ENCODE peak calls at places on chromosomes 3 and 15, in eight cellular contexts. One of them, this sample, is unnamed.

GRCh38 chr3:196108075-196108743 is 26.3 kb upstream of the TFRC start:
- DNase-seq in Karpas-422: no peak
- DNase-seq in transverse colon: no peak
- DNase-seq in HCT116: no peak
- DNase-seq in heart left ventricle: no peak
- DNase-seq in kidney: no peak
- DNase-seq in upper lobe of left lung: no peak
- DNase-seq in tibial nerve: no peak
- DNase-seq in this sample: no peak

GRCh38 chr3:38404286-38404685 is 49.4 kb upstream of the ACVR2B start:
- DNase-seq in Karpas-422: no peak
- DNase-seq in transverse colon: peak; percentile 26
- DNase-seq in HCT116: no peak
- DNase-seq in heart left ventricle: peak; percentile 60
- DNase-seq in kidney: no peak
- DNase-seq in upper lobe of left lung: peak; percentile 48
- DNase-seq in tibial nerve: no peak
- DNase-seq in this sample: no peak

GRCh38 chr3:183698760-183699159 is 1.2 kb downstream of the YEATS2 start:
- DNase-seq in Karpas-422: peak; percentile 85
- DNase-seq in transverse colon: peak; percentile 14
- DNase-seq in HCT116: no peak
- DNase-seq in heart left ventricle: peak; percentile 40
- DNase-seq in kidney: no peak
- DNase-seq in upper lobe of left lung: peak; percentile 49
- DNase-seq in tibial nerve: peak; percentile 14
- DNase-seq in this sample: no peak

GRCh38 chr3:178584722-178585121 is 48.5 kb downstream of the KCNMB2 start:
- DNase-seq in Karpas-422: no peak
- DNase-seq in transverse colon: no peak
- DNase-seq in HCT116: no peak
- DNase-seq in heart left ventricle: no peak
- DNase-seq in kidney: no peak
- DNase-seq in upper lobe of left lung: no peak
- DNase-seq in tibial nerve: no peak
- DNase-seq in this sample: no peak

GRCh38 chr15:60130398-60130797 is 126.3 kb downstream of the FOXB1 start:
- DNase-seq in Karpas-422: no peak
- DNase-seq in transverse colon: no peak
- DNase-seq in HCT116: no peak
- DNase-seq in heart left ventricle: no peak
- DNase-seq in kidney: no peak
- DNase-seq in upper lobe of left lung: no peak
- DNase-seq in tibial nerve: no peak
- DNase-seq in this sample: no peak

GRCh38 chr3:134590766-134591165 is 60.1 kb downstream of the KY start:
- DNase-seq in Karpas-422: no peak
- DNase-seq in transverse colon: no peak
- DNase-seq in HCT116: no peak
- DNase-seq in heart left ventricle: no peak
- DNase-seq in kidney: no peak
- DNase-seq in upper lobe of left lung: no peak
- DNase-seq in tibial nerve: no peak
- DNase-seq in this sample: no peak

GRCh38 chr15:84819291-84819768 is 2.2 kb downstream of the ALPK3 start:
- DNase-seq in Karpas-422: no peak
- DNase-seq in transverse colon: no peak
- DNase-seq in HCT116: no peak
- DNase-seq in heart left ventricle: peak; percentile 82
- DNase-seq in kidney: no peak
- DNase-seq in upper lobe of left lung: no peak
- DNase-seq in tibial nerve: no peak
- DNase-seq in this sample: no peak

GRCh38 chr3:172647823-172648222 is 63.0 kb downstream of the NCEH1 start:
- DNase-seq in Karpas-422: no peak
- DNase-seq in transverse colon: no peak
- DNase-seq in HCT116: peak; percentile 43
- DNase-seq in heart left ventricle: peak; percentile 33
- DNase-seq in kidney: no peak
- DNase-seq in upper lobe of left lung: peak; percentile 40
- DNase-seq in tibial nerve: no peak
- DNase-seq in this sample: no peak

GRCh38 chr3:197882580-197882979 is 67.4 kb upstream of the RPL35A start:
- DNase-seq in Karpas-422: no peak
- DNase-seq in transverse colon: no peak
- DNase-seq in HCT116: no peak
- DNase-seq in heart left ventricle: no peak
- DNase-seq in kidney: no peak
- DNase-seq in upper lobe of left lung: no peak
- DNase-seq in tibial nerve: no peak
- DNase-seq in this sample: no peak

GRCh38 chr15:70604671-70605070 is 158.7 kb downstream of the UACA start:
- DNase-seq in Karpas-422: no peak
- DNase-seq in transverse colon: no peak
- DNase-seq in HCT116: no peak
- DNase-seq in heart left ventricle: no peak
- DNase-seq in kidney: no peak
- DNase-seq in upper lobe of left lung: no peak
- DNase-seq in tibial nerve: no peak
- DNase-seq in this sample: no peak

GRCh38 chr3:107982165-107982564 is 108.7 kb downstream of the CD47 start:
- DNase-seq in Karpas-422: no peak
- DNase-seq in transverse colon: no peak
- DNase-seq in HCT116: no peak
- DNase-seq in heart left ventricle: no peak
- DNase-seq in kidney: no peak
- DNase-seq in upper lobe of left lung: no peak
- DNase-seq in tibial nerve: no peak
- DNase-seq in this sample: no peak

GRCh38 chr3:196472286-196472685 is 31.3 kb downstream of the RNF168 start:
- DNase-seq in Karpas-422: no peak
- DNase-seq in transverse colon: no peak
- DNase-seq in HCT116: no peak
- DNase-seq in heart left ventricle: no peak
- DNase-seq in kidney: no peak
- DNase-seq in upper lobe of left lung: no peak
- DNase-seq in tibial nerve: no peak
- DNase-seq in this sample: no peak

DNA sequence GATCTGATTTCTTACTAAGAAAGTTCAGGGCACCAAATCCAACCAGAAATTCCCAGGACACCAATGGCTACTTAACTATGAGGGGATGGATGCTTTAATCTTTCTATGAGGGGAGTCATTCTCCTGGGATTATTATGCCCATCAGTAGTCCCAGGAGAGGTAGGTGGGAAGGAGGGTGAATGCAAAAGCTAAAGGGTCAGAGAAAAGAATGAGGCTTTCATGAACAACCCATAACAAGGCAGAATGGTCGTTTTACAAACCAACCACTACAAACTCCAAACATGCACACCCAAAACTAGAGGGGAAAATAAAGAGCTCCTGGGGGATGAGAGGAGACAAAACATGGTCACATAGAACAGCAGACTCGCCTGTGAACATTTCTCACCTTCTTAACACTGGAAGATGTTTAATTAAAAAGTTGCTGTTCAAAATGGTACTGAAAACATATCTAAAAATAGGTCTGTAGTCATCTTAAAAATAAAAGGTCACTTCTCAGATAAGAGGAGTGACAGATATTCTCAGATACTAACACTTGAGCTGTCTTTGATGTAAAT is 3.7 kb downstream of the STARD9 start:
- DNase-seq in Karpas-422: no peak
- DNase-seq in transverse colon: no peak
- DNase-seq in HCT116: no peak
- DNase-seq in heart left ventricle: no peak
- DNase-seq in kidney: no peak
- DNase-seq in upper lobe of left lung: no peak
- DNase-seq in tibial nerve: no peak
- DNase-seq in this sample: no peak
- H3K4me1 ChIP-seq in Karpas-422: peaks cover 37% of the 10 kb centered on the region
- H3K4me1 ChIP-seq in transverse colon: peaks cover 55% of the 10 kb centered on the region
- H3K4me1 ChIP-seq in HCT116: peaks cover 16% of the 10 kb centered on the region
- H3K4me1 ChIP-seq in heart left ventricle: peaks cover 44% of the 10 kb centered on the region
- H3K4me1 ChIP-seq in kidney: peaks cover 9% of the 10 kb centered on the region
- H3K4me1 ChIP-seq in upper lobe of left lung: peaks cover 48% of the 10 kb centered on the region
- H3K4me1 ChIP-seq in tibial nerve: peaks cover 85% of the 10 kb centered on the region
- H3K4me1 ChIP-seq in this sample: peaks cover 34% of the 10 kb centered on the region

GRCh38 chr15:50800715-50801114 is 35.2 kb upstream of the SPPL2A start:
- DNase-seq in Karpas-422: no peak
- DNase-seq in transverse colon: no peak
- DNase-seq in HCT116: no peak
- DNase-seq in heart left ventricle: no peak
- DNase-seq in kidney: no peak
- DNase-seq in upper lobe of left lung: no peak
- DNase-seq in tibial nerve: no peak
- DNase-seq in this sample: no peak

GRCh38 chr15:50803479-50803878 is 38.0 kb upstream of the SPPL2A start:
- DNase-seq in Karpas-422: no peak
- DNase-seq in transverse colon: no peak
- DNase-seq in HCT116: no peak
- DNase-seq in heart left ventricle: no peak
- DNase-seq in kidney: no peak
- DNase-seq in upper lobe of left lung: no peak
- DNase-seq in tibial nerve: no peak
- DNase-seq in this sample: no peak

GRCh38 chr15:50794102-50794501 is 28.6 kb upstream of the SPPL2A start:
- DNase-seq in Karpas-422: no peak
- DNase-seq in transverse colon: no peak
- DNase-seq in HCT116: no peak
- DNase-seq in heart left ventricle: no peak
- DNase-seq in kidney: no peak
- DNase-seq in upper lobe of left lung: no peak
- DNase-seq in tibial nerve: no peak
- DNase-seq in this sample: no peak

GRCh38 chr15:50797926-50798325 is 32.4 kb upstream of the SPPL2A start:
- DNase-seq in Karpas-422: no peak
- DNase-seq in transverse colon: no peak
- DNase-seq in HCT116: no peak
- DNase-seq in heart left ventricle: no peak
- DNase-seq in kidney: no peak
- DNase-seq in upper lobe of left lung: no peak
- DNase-seq in tibial nerve: no peak
- DNase-seq in this sample: no peak

GRCh38 chr15:50798684-50799083 is 33.2 kb upstream of the SPPL2A start:
- DNase-seq in Karpas-422: no peak
- DNase-seq in transverse colon: peak; percentile 54
- DNase-seq in HCT116: no peak
- DNase-seq in heart left ventricle: no peak
- DNase-seq in kidney: no peak
- DNase-seq in upper lobe of left lung: no peak
- DNase-seq in tibial nerve: no peak
- DNase-seq in this sample: no peak
- H3K27ac ChIP-seq in Karpas-422: no peak overlapping the region
- H3K27ac ChIP-seq in transverse colon: peak overlapping the region; percentile 60
- H3K27ac ChIP-seq in HCT116: no peak overlapping the region
- H3K27ac ChIP-seq in heart left ventricle: no peak overlapping the region
- H3K27ac ChIP-seq in kidney: peak overlapping the region; percentile 5
- H3K27ac ChIP-seq in upper lobe of left lung: no peak overlapping the region
- H3K27ac ChIP-seq in tibial nerve: no peak overlapping the region
- H3K27ac ChIP-seq in this sample: no peak overlapping the region

GRCh38 chr15:73321496-73322344 is 47.0 kb downstream of the HCN4 start:
- DNase-seq in Karpas-422: no peak
- DNase-seq in transverse colon: no peak
- DNase-seq in HCT116: no peak
- DNase-seq in heart left ventricle: no peak
- DNase-seq in kidney: no peak
- DNase-seq in upper lobe of left lung: no peak
- DNase-seq in tibial nerve: no peak
- DNase-seq in this sample: no peak

GRCh38 chr15:73317651-73318462 is 50.9 kb downstream of the HCN4 start:
- DNase-seq in Karpas-422: no peak
- DNase-seq in transverse colon: no peak
- DNase-seq in HCT116: no peak
- DNase-seq in heart left ventricle: no peak
- DNase-seq in kidney: peak; percentile 38
- DNase-seq in upper lobe of left lung: no peak
- DNase-seq in tibial nerve: no peak
- DNase-seq in this sample: no peak

GRCh38 chr15:73319460-73320245 is 49.1 kb downstream of the HCN4 start:
- DNase-seq in Karpas-422: no peak
- DNase-seq in transverse colon: no peak
- DNase-seq in HCT116: no peak
- DNase-seq in heart left ventricle: no peak
- DNase-seq in kidney: peak; percentile 22
- DNase-seq in upper lobe of left lung: no peak
- DNase-seq in tibial nerve: no peak
- DNase-seq in this sample: no peak

GRCh38 chr15:73320619-73321180 is 48.1 kb downstream of the HCN4 start:
- DNase-seq in Karpas-422: no peak
- DNase-seq in transverse colon: no peak
- DNase-seq in HCT116: no peak
- DNase-seq in heart left ventricle: no peak
- DNase-seq in kidney: no peak
- DNase-seq in upper lobe of left lung: no peak
- DNase-seq in tibial nerve: no peak
- DNase-seq in this sample: no peak

DNA sequence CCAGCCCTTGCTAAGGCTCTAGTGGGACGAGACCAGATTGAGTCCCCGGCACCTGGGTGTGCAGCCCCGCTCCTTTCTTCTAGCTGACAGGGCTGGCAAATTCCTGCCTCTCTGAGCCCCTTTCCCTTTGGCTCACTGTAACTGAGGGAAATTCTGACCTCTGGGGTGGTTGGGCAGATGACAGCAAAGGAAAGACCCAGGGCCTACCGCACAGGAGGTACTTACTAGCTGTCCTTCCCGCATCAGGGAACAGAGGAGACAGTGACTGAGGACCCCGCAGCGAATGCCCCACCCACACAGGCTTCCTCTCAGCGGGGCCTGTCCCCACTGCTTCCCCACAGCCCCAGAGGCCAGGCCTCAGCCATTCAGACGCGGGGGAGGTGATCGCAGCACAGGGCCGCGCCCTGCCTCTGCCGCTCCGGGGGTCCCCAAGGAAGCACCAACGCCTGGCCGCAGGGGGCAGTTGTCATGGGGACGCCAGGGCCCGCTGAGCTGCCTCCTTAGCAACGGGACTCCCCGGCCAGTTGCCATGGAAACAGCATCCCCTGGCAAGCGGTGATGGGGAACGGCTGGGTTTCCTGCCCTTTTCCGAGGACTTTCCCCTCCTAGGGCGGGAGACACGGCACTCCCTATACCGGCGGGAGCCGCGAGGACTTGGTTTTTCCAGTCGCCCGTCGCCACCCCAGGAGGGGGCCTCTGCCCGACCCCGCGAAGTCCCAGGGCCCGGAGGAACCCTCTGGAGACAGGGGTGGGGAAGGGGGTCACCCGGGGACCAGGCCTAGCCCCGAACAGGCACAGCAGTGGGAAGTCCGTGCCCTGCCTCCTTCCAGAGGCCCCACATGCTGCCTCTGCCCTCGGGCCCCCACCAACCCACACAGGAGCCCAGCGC is 50.1 kb downstream of the HCN4 start:
- DNase-seq in Karpas-422: peak; percentile 45
- DNase-seq in transverse colon: no peak
- DNase-seq in HCT116: no peak
- DNase-seq in heart left ventricle: no peak
- DNase-seq in kidney: peak; percentile 55
- DNase-seq in upper lobe of left lung: peak; percentile 16
- DNase-seq in tibial nerve: no peak
- DNase-seq in this sample: no peak
- H3K36me3 ChIP-seq in Karpas-422: no peaks in the 10 kb centered on the region
- H3K36me3 ChIP-seq in transverse colon: no peaks in the 10 kb centered on the region
- H3K36me3 ChIP-seq in HCT116: no peaks in the 10 kb centered on the region
- H3K36me3 ChIP-seq in heart left ventricle: no peaks in the 10 kb centered on the region
- H3K36me3 ChIP-seq in kidney: no peaks in the 10 kb centered on the region
- H3K36me3 ChIP-seq in upper lobe of left lung: no peaks in the 10 kb centered on the region
- H3K36me3 ChIP-seq in tibial nerve: no peaks in the 10 kb centered on the region
- H3K36me3 ChIP-seq in this sample: no peaks in the 10 kb centered on the region

GRCh38 chr15:77810180-77810579 is 177.5 kb upstream of the LINGO1 start:
- DNase-seq in Karpas-422: no peak
- DNase-seq in transverse colon: no peak
- DNase-seq in HCT116: no peak
- DNase-seq in heart left ventricle: no peak
- DNase-seq in kidney: no peak
- DNase-seq in upper lobe of left lung: no peak
- DNase-seq in tibial nerve: no peak
- DNase-seq in this sample: no peak
- H3K4me1 ChIP-seq in Karpas-422: no peaks in the 10 kb centered on the region
- H3K4me1 ChIP-seq in transverse colon: no peaks in the 10 kb centered on the region
- H3K4me1 ChIP-seq in HCT116: no peaks in the 10 kb centered on the region
- H3K4me1 ChIP-seq in heart left ventricle: no peaks in the 10 kb centered on the region
- H3K4me1 ChIP-seq in kidney: no peaks in the 10 kb centered on the region
- H3K4me1 ChIP-seq in upper lobe of left lung: no peaks in the 10 kb centered on the region
- H3K4me1 ChIP-seq in tibial nerve: no peaks in the 10 kb centered on the region
- H3K4me1 ChIP-seq in this sample: no peaks in the 10 kb centered on the region